ENCODE peak calls at places on chromosome 5, in nine cellular contexts. E is GM03348, Q is iris pigment epithelial cell, Y is HAP-1, X is DMS153, M is astrocyte of the cerebellum, L is naive B cell, P is left ventricle myocardium inferior, Z is posterior cingulate gyrus. A is an unnamed sample.

GRCh38 chr5:73115399-73116051 is 4.8 kb upstream of the TMEM171 start:
- DNase-seq in X (no peak), E (peak), Y (no peak), L (no peak), Q (peak), P (no peak), Z (no peak), M (peak), A (no peak)

GRCh38 chr5:176994460-176995121 is 12.0 kb downstream of the UIMC1 start:
- DNase-seq in M (no peak), Y (no peak), E (peak), Q (peak), Z (no peak), X (no peak), P (peak), L (peak), A (no peak)

GRCh38 chr5:17343675-17344074 is 126.2 kb downstream of the BASP1 start:
- DNase-seq in X (peak), Z (no peak), Q (peak), L (no peak), Y (no peak), M (peak), E (peak), P (no peak), A (no peak)

GRCh38 chr5:146206257-146206656 is 2.9 kb downstream of the RBM27 start:
- DNase-seq in L (no peak), Q (no peak), M (no peak), P (no peak), X (no peak), Z (no peak), Y (no peak), E (no peak), A (no peak)

GRCh38 chr5:74080157-74080556 is 454.2 kb downstream of the ARHGEF28 start:
- DNase-seq in M (no peak), L (no peak), P (no peak), E (no peak), Y (no peak), X (no peak), Z (no peak), Q (no peak), A (no peak)

GRCh38 chr5:142463880-142464279 is 139.1 kb upstream of the SPRY4 start:
- DNase-seq in L (no peak), M (no peak), E (no peak), X (no peak), Y (no peak), Z (no peak), Q (no peak), P (no peak), A (no peak)

GRCh38 chr5:109063223-109063622 is 315.5 kb downstream of the FER start:
- DNase-seq in L (no peak), M (no peak), P (no peak), X (no peak), Z (no peak), Y (no peak), E (peak), Q (peak), A (no peak)

GRCh38 chr5:75200776-75201175 is 35.9 kb downstream of the ANKRD31 start:
- DNase-seq in Q (no peak), E (no peak), M (no peak), Z (no peak), X (no peak), P (no peak), L (no peak), Y (no peak), A (no peak)

GRCh38 chr5:72296251-72296650 is 23.8 kb downstream of the MRPS27 start:
- DNase-seq in M (no peak), X (peak), Y (no peak), P (no peak), Q (no peak), E (no peak), L (no peak), Z (no peak), A (no peak)

GRCh38 chr5:147628054-147628895 is 118.4 kb upstream of the DPYSL3 start:
- DNase-seq in M (peak), Y (peak), E (peak), Z (peak), P (no peak), X (peak), Q (peak), L (peak), A (no peak)

GRCh38 chr5:88824892-88825781 is 57.8 kb downstream of the MEF2C start:
- DNase-seq in P (no peak), Z (no peak), E (peak), Y (no peak), Q (peak), L (no peak), M (peak), X (no peak), A (no peak)

GRCh38 chr5:181052526-181052927 is 12.5 kb downstream of the BTNL9 start:
- DNase-seq in X (no peak), Z (no peak), M (no peak), L (peak), Y (no peak), Q (peak), E (no peak), P (peak), A (no peak)

A was measured in T-helper 22 cell.